ENCODE peak calls at places on chromosomes 5 and 9, in ten cellular contexts. One of them, this sample, is unnamed.

GRCh38 chr9:111854799-111855198 is 41.8 kb upstream of the UGCG start:
- DNase-seq in prostate gland: no peak
- DNase-seq in memory B cell: no peak
- DNase-seq in tibial artery: no peak
- DNase-seq in posterior vena cava: no peak
- DNase-seq in left ventricle myocardium superior: no peak
- DNase-seq in mammary epithelial cell: no peak
- DNase-seq in NCI-H2081 treated with DMSO at 0.1 percent for 48 hours: no peak
- DNase-seq in uterus: no peak
- DNase-seq in OCI-LY7: no peak
- DNase-seq in this sample: no peak

GRCh38 chr9:92762196-92762595 is 2.4 kb downstream of the BICD2 start:
- DNase-seq in mammary epithelial cell: no peak
- DNase-seq in uterus: no peak
- DNase-seq in memory B cell: no peak
- DNase-seq in tibial artery: no peak
- DNase-seq in OCI-LY7: peak; percentile 10
- DNase-seq in NCI-H2081 treated with DMSO at 0.1 percent for 48 hours: no peak
- DNase-seq in posterior vena cava: no peak
- DNase-seq in left ventricle myocardium superior: no peak
- DNase-seq in prostate gland: no peak
- DNase-seq in this sample: no peak

GRCh38 chr5:64767959-64768357 is 533 bp downstream of the SREK1IP1 start:
- DNase-seq in posterior vena cava: no peak
- DNase-seq in uterus: peak; percentile 14
- DNase-seq in memory B cell: no peak
- DNase-seq in OCI-LY7: peak; percentile 53
- DNase-seq in prostate gland: peak; percentile 10
- DNase-seq in NCI-H2081 treated with DMSO at 0.1 percent for 48 hours: no peak
- DNase-seq in mammary epithelial cell: no peak
- DNase-seq in tibial artery: no peak
- DNase-seq in left ventricle myocardium superior: peak; percentile 27
- DNase-seq in this sample: peak; percentile 78

GRCh38 chr9:17810728-17811634 is 232.1 kb downstream of the SH3GL2 start:
- DNase-seq in mammary epithelial cell: peak; percentile 28
- DNase-seq in NCI-H2081 treated with DMSO at 0.1 percent for 48 hours: no peak
- DNase-seq in posterior vena cava: no peak
- DNase-seq in prostate gland: peak; percentile 58
- DNase-seq in tibial artery: no peak
- DNase-seq in left ventricle myocardium superior: no peak
- DNase-seq in uterus: peak; percentile 40
- DNase-seq in memory B cell: no peak
- DNase-seq in OCI-LY7: peak; percentile 68
- DNase-seq in this sample: peak; percentile 87

GRCh38 chr5:178277346-178277745 is 44.7 kb upstream of the PHYKPL start:
- DNase-seq in mammary epithelial cell: no peak
- DNase-seq in uterus: no peak
- DNase-seq in prostate gland: no peak
- DNase-seq in NCI-H2081 treated with DMSO at 0.1 percent for 48 hours: no peak
- DNase-seq in OCI-LY7: no peak
- DNase-seq in left ventricle myocardium superior: no peak
- DNase-seq in memory B cell: no peak
- DNase-seq in posterior vena cava: no peak
- DNase-seq in tibial artery: no peak
- DNase-seq in this sample: no peak

GRCh38 chr5:68898961-68899471 is 194.8 kb upstream of the SLC30A5 start:
- DNase-seq in prostate gland: no peak
- DNase-seq in uterus: no peak
- DNase-seq in posterior vena cava: no peak
- DNase-seq in tibial artery: no peak
- DNase-seq in left ventricle myocardium superior: no peak
- DNase-seq in mammary epithelial cell: peak; percentile 94
- DNase-seq in NCI-H2081 treated with DMSO at 0.1 percent for 48 hours: no peak
- DNase-seq in OCI-LY7: no peak
- DNase-seq in memory B cell: no peak
- DNase-seq in this sample: peak; percentile 48

GRCh38 chr9:114223564-114224246 is 68.4 kb downstream of the COL27A1 start:
- DNase-seq in left ventricle myocardium superior: no peak
- DNase-seq in NCI-H2081 treated with DMSO at 0.1 percent for 48 hours: no peak
- DNase-seq in mammary epithelial cell: peak; percentile 60
- DNase-seq in posterior vena cava: no peak
- DNase-seq in prostate gland: no peak
- DNase-seq in OCI-LY7: no peak
- DNase-seq in tibial artery: no peak
- DNase-seq in uterus: no peak
- DNase-seq in memory B cell: no peak
- DNase-seq in this sample: no peak

GRCh38 chr5:142642427-142642826 is 43.5 kb downstream of the FGF1 start:
- DNase-seq in uterus: no peak
- DNase-seq in posterior vena cava: no peak
- DNase-seq in OCI-LY7: no peak
- DNase-seq in mammary epithelial cell: no peak
- DNase-seq in tibial artery: no peak
- DNase-seq in left ventricle myocardium superior: no peak
- DNase-seq in prostate gland: no peak
- DNase-seq in NCI-H2081 treated with DMSO at 0.1 percent for 48 hours: no peak
- DNase-seq in memory B cell: no peak
- DNase-seq in this sample: no peak

GRCh38 chr9:22363421-22363887 is 83.2 kb upstream of the DMRTA1 start:
- DNase-seq in tibial artery: no peak
- DNase-seq in uterus: no peak
- DNase-seq in mammary epithelial cell: no peak
- DNase-seq in left ventricle myocardium superior: no peak
- DNase-seq in posterior vena cava: peak; percentile 78
- DNase-seq in OCI-LY7: no peak
- DNase-seq in prostate gland: no peak
- DNase-seq in memory B cell: no peak
- DNase-seq in NCI-H2081 treated with DMSO at 0.1 percent for 48 hours: no peak
- DNase-seq in this sample: no peak

GRCh38 chr5:114296191-114296590 is 65.7 kb upstream of the KCNN2 start:
- DNase-seq in prostate gland: no peak
- DNase-seq in mammary epithelial cell: no peak
- DNase-seq in left ventricle myocardium superior: no peak
- DNase-seq in tibial artery: no peak
- DNase-seq in OCI-LY7: no peak
- DNase-seq in posterior vena cava: no peak
- DNase-seq in NCI-H2081 treated with DMSO at 0.1 percent for 48 hours: no peak
- DNase-seq in memory B cell: no peak
- DNase-seq in uterus: no peak
- DNase-seq in this sample: no peak

GRCh38 chr5:145521066-145521465 is 314.1 kb downstream of the PRELID2 start:
- DNase-seq in tibial artery: no peak
- DNase-seq in prostate gland: peak; percentile 36
- DNase-seq in uterus: no peak
- DNase-seq in OCI-LY7: no peak
- DNase-seq in posterior vena cava: no peak
- DNase-seq in memory B cell: no peak
- DNase-seq in left ventricle myocardium superior: no peak
- DNase-seq in mammary epithelial cell: no peak
- DNase-seq in NCI-H2081 treated with DMSO at 0.1 percent for 48 hours: no peak
- DNase-seq in this sample: no peak

GRCh38 chr9:130368631-130369103 is 76.1 kb upstream of the ASS1 start:
- DNase-seq in posterior vena cava: no peak
- DNase-seq in uterus: no peak
- DNase-seq in mammary epithelial cell: peak; percentile 16
- DNase-seq in OCI-LY7: peak; percentile 8
- DNase-seq in memory B cell: no peak
- DNase-seq in left ventricle myocardium superior: no peak
- DNase-seq in prostate gland: no peak
- DNase-seq in NCI-H2081 treated with DMSO at 0.1 percent for 48 hours: no peak
- DNase-seq in tibial artery: no peak
- DNase-seq in this sample: no peak

GRCh38 chr9:134487066-134487710 is 154.4 kb upstream of the COL5A1 start:
- DNase-seq in prostate gland: no peak
- DNase-seq in memory B cell: no peak
- DNase-seq in NCI-H2081 treated with DMSO at 0.1 percent for 48 hours: no peak
- DNase-seq in tibial artery: no peak
- DNase-seq in posterior vena cava: peak; percentile 67
- DNase-seq in left ventricle myocardium superior: no peak
- DNase-seq in mammary epithelial cell: no peak
- DNase-seq in uterus: no peak
- DNase-seq in OCI-LY7: no peak
- DNase-seq in this sample: no peak

GRCh38 chr9:78035369-78035993 is 3.9 kb upstream of the GNAQ start:
- DNase-seq in left ventricle myocardium superior: peak; percentile 30
- DNase-seq in uterus: peak; percentile 57
- DNase-seq in NCI-H2081 treated with DMSO at 0.1 percent for 48 hours: peak; percentile 56
- DNase-seq in OCI-LY7: peak; percentile 53
- DNase-seq in posterior vena cava: no peak
- DNase-seq in memory B cell: peak; percentile 10
- DNase-seq in prostate gland: peak; percentile 74
- DNase-seq in mammary epithelial cell: peak; percentile 61
- DNase-seq in tibial artery: no peak
- DNase-seq in this sample: peak; percentile 85

GRCh38 chr9:104361207-104361606 is 142.9 kb upstream of the OR13F1 start:
- DNase-seq in uterus: no peak
- DNase-seq in OCI-LY7: no peak
- DNase-seq in NCI-H2081 treated with DMSO at 0.1 percent for 48 hours: no peak
- DNase-seq in tibial artery: no peak
- DNase-seq in prostate gland: no peak
- DNase-seq in memory B cell: no peak
- DNase-seq in mammary epithelial cell: no peak
- DNase-seq in left ventricle myocardium superior: peak; percentile 21
- DNase-seq in posterior vena cava: no peak
- DNase-seq in this sample: no peak

GRCh38 chr5:345404-346195 is 24.1 kb downstream of the AHRR start:
- DNase-seq in left ventricle myocardium superior: no peak
- DNase-seq in NCI-H2081 treated with DMSO at 0.1 percent for 48 hours: no peak
- DNase-seq in uterus: no peak
- DNase-seq in OCI-LY7: no peak
- DNase-seq in posterior vena cava: no peak
- DNase-seq in mammary epithelial cell: no peak
- DNase-seq in prostate gland: no peak
- DNase-seq in tibial artery: no peak
- DNase-seq in memory B cell: no peak
- DNase-seq in this sample: no peak

GRCh38 chr5:75640395-75640794 is 29.1 kb downstream of the ANKDD1B start:
- DNase-seq in OCI-LY7: no peak
- DNase-seq in mammary epithelial cell: peak; percentile 60
- DNase-seq in uterus: no peak
- DNase-seq in prostate gland: no peak
- DNase-seq in memory B cell: no peak
- DNase-seq in NCI-H2081 treated with DMSO at 0.1 percent for 48 hours: no peak
- DNase-seq in left ventricle myocardium superior: no peak
- DNase-seq in posterior vena cava: no peak
- DNase-seq in tibial artery: no peak
- DNase-seq in this sample: no peak

GRCh38 chr5:14595189-14595588 is 13.6 kb downstream of the OTULINL start:
- DNase-seq in posterior vena cava: no peak
- DNase-seq in NCI-H2081 treated with DMSO at 0.1 percent for 48 hours: no peak
- DNase-seq in OCI-LY7: peak; percentile 55
- DNase-seq in tibial artery: no peak
- DNase-seq in left ventricle myocardium superior: no peak
- DNase-seq in mammary epithelial cell: no peak
- DNase-seq in memory B cell: no peak
- DNase-seq in uterus: no peak
- DNase-seq in prostate gland: no peak
- DNase-seq in this sample: no peak

GRCh38 chr5:35694481-35694880 is 76.8 kb downstream of the SPEF2 start:
- DNase-seq in uterus: no peak
- DNase-seq in NCI-H2081 treated with DMSO at 0.1 percent for 48 hours: no peak
- DNase-seq in memory B cell: no peak
- DNase-seq in tibial artery: no peak
- DNase-seq in prostate gland: no peak
- DNase-seq in mammary epithelial cell: no peak
- DNase-seq in OCI-LY7: no peak
- DNase-seq in left ventricle myocardium superior: no peak
- DNase-seq in posterior vena cava: no peak
- DNase-seq in this sample: no peak

GRCh38 chr5:79399046-79399445 is 114.9 kb downstream of the HOMER1 start:
- DNase-seq in OCI-LY7: no peak
- DNase-seq in NCI-H2081 treated with DMSO at 0.1 percent for 48 hours: no peak
- DNase-seq in uterus: no peak
- DNase-seq in prostate gland: no peak
- DNase-seq in memory B cell: no peak
- DNase-seq in mammary epithelial cell: peak; percentile 21
- DNase-seq in tibial artery: no peak
- DNase-seq in posterior vena cava: no peak
- DNase-seq in left ventricle myocardium superior: no peak
- DNase-seq in this sample: no peak

GRCh38 chr5:56481147-56481997 is 248.2 kb upstream of the ANKRD55 start:
- DNase-seq in prostate gland: peak; percentile 22
- DNase-seq in mammary epithelial cell: peak; percentile 11
- DNase-seq in tibial artery: peak; percentile 29
- DNase-seq in OCI-LY7: peak; percentile 56
- DNase-seq in NCI-H2081 treated with DMSO at 0.1 percent for 48 hours: no peak
- DNase-seq in memory B cell: peak; percentile 53
- DNase-seq in left ventricle myocardium superior: peak; percentile 73
- DNase-seq in posterior vena cava: peak; percentile 85
- DNase-seq in uterus: peak; percentile 42
- DNase-seq in this sample: peak; percentile 73

GRCh38 chr5:98777295-98777694 is 3.8 kb downstream of the RGMB start:
- DNase-seq in mammary epithelial cell: no peak
- DNase-seq in prostate gland: no peak
- DNase-seq in posterior vena cava: no peak
- DNase-seq in left ventricle myocardium superior: no peak
- DNase-seq in tibial artery: no peak
- DNase-seq in OCI-LY7: no peak
- DNase-seq in NCI-H2081 treated with DMSO at 0.1 percent for 48 hours: no peak
- DNase-seq in memory B cell: no peak
- DNase-seq in uterus: no peak
- DNase-seq in this sample: no peak

GRCh38 chr9:109745335-109746283 is 34.4 kb upstream of the PALM2AKAP2 start:
- DNase-seq in left ventricle myocardium superior: peak; percentile 84
- DNase-seq in prostate gland: peak; percentile 81
- DNase-seq in posterior vena cava: peak; percentile 87
- DNase-seq in uterus: peak; percentile 65
- DNase-seq in OCI-LY7: no peak
- DNase-seq in mammary epithelial cell: peak; percentile 52
- DNase-seq in NCI-H2081 treated with DMSO at 0.1 percent for 48 hours: no peak
- DNase-seq in tibial artery: peak; percentile 87
- DNase-seq in memory B cell: no peak
- DNase-seq in this sample: no peak

GRCh38 chr9:114786251-114786650 is 19.6 kb downstream of the TNFSF15 start:
- DNase-seq in prostate gland: peak; percentile 40
- DNase-seq in OCI-LY7: no peak
- DNase-seq in memory B cell: no peak
- DNase-seq in NCI-H2081 treated with DMSO at 0.1 percent for 48 hours: no peak
- DNase-seq in left ventricle myocardium superior: no peak
- DNase-seq in uterus: no peak
- DNase-seq in posterior vena cava: no peak
- DNase-seq in mammary epithelial cell: no peak
- DNase-seq in tibial artery: no peak
- DNase-seq in this sample: no peak

GRCh38 chr9:35526087-35526801 is 36.3 kb downstream of the RUSC2 start:
- DNase-seq in left ventricle myocardium superior: no peak
- DNase-seq in memory B cell: no peak
- DNase-seq in posterior vena cava: no peak
- DNase-seq in OCI-LY7: no peak
- DNase-seq in uterus: no peak
- DNase-seq in mammary epithelial cell: no peak
- DNase-seq in NCI-H2081 treated with DMSO at 0.1 percent for 48 hours: no peak
- DNase-seq in prostate gland: no peak
- DNase-seq in tibial artery: no peak
- DNase-seq in this sample: no peak

GRCh38 chr5:173753307-173754168 is 134.6 kb upstream of the CPEB4 start:
- DNase-seq in posterior vena cava: no peak
- DNase-seq in uterus: no peak
- DNase-seq in memory B cell: no peak
- DNase-seq in left ventricle myocardium superior: peak; percentile 72
- DNase-seq in OCI-LY7: no peak
- DNase-seq in tibial artery: no peak
- DNase-seq in prostate gland: peak; percentile 48
- DNase-seq in mammary epithelial cell: no peak
- DNase-seq in NCI-H2081 treated with DMSO at 0.1 percent for 48 hours: no peak
- DNase-seq in this sample: no peak

GRCh38 chr9:37936965-37937364 is 33.0 kb upstream of the SLC25A51 start:
- DNase-seq in NCI-H2081 treated with DMSO at 0.1 percent for 48 hours: no peak
- DNase-seq in uterus: no peak
- DNase-seq in mammary epithelial cell: peak; percentile 56
- DNase-seq in tibial artery: no peak
- DNase-seq in memory B cell: no peak
- DNase-seq in OCI-LY7: no peak
- DNase-seq in prostate gland: no peak
- DNase-seq in left ventricle myocardium superior: peak; percentile 51
- DNase-seq in posterior vena cava: no peak
- DNase-seq in this sample: no peak

GRCh38 chr5:127369772-127370171 is 79.2 kb downstream of the MEGF10 start:
- DNase-seq in memory B cell: no peak
- DNase-seq in NCI-H2081 treated with DMSO at 0.1 percent for 48 hours: no peak
- DNase-seq in prostate gland: no peak
- DNase-seq in mammary epithelial cell: no peak
- DNase-seq in uterus: no peak
- DNase-seq in posterior vena cava: no peak
- DNase-seq in tibial artery: no peak
- DNase-seq in OCI-LY7: no peak
- DNase-seq in left ventricle myocardium superior: no peak
- DNase-seq in this sample: no peak